ENCODE peak calls at places on chromosome 16, in six cellular contexts. X, Y, U, M, B and L are unnamed samples.
A peak's percentile ranks its signal among the peaks of the same experiment; 100 is the strongest.

GRCh38 chr16:81810894-81811538 is 31.9 kb downstream of the PLCG2 start:
- ATAC-seq in Y (no peak), X (no peak), B (no peak), U (no peak), M (no peak), L (peak; percentile 61)

GRCh38 chr16:65896448-65897153 is 469.9 kb upstream of the CDH5 start:
- ATAC-seq in Y (no peak), U (no peak), M (no peak), X (no peak), B (no peak), L (no peak)

GRCh38 chr16:19707699-19708497 is 10.1 kb downstream of the KNOP1 start:
- ATAC-seq in Y (no peak), X (no peak), U (no peak), B (no peak), M (peak; percentile 27), L (no peak)

GRCh38 chr16:89315791-89316581 is 98.5 kb downstream of the ZNF778 start:
- ATAC-seq in U (peak; percentile 79), X (peak; percentile 75), M (peak; percentile 90), B (peak; percentile 87), Y (peak; percentile 21), L (peak; percentile 85)

GRCh38 chr16:30660424-30661251 is 2.4 kb downstream of the FBRS start:
- ATAC-seq in M (peak; percentile 13), U (no peak), X (no peak), B (peak; percentile 19), Y (no peak), L (peak; percentile 33)

GRCh38 chr16:66256919-66257318 is 109.6 kb upstream of the CDH5 start:
- ATAC-seq in M (no peak), Y (no peak), U (no peak), B (no peak), X (no peak), L (no peak)

GRCh38 chr16:57283214-57283955 is 1.1 kb downstream of the PLLP start:
- ATAC-seq in X (peak; percentile 66), Y (peak; percentile 16), U (peak; percentile 13), B (no peak), M (no peak), L (no peak)

GRCh38 chr16:30724641-30725464 is 23.4 kb upstream of the PHKG2 start:
- ATAC-seq in B (peak; percentile 27), U (no peak), Y (peak; percentile 71), M (no peak), X (peak; percentile 49), L (no peak)

GRCh38 chr16:29974291-29975133 is 844 bp downstream of the TAOK2 start:
- ATAC-seq in M (no peak), X (peak; percentile 53), U (no peak), B (no peak), Y (no peak), L (no peak)

GRCh38 chr16:9053006-9053601 is 38.3 kb upstream of the HAPSTR1 start:
- ATAC-seq in Y (peak; percentile 81), M (no peak), B (peak; percentile 55), X (peak; percentile 71), U (peak; percentile 88), L (no peak)

GRCh38 chr16:11624645-11625607 is 38.2 kb upstream of the LITAF start:
- ATAC-seq in B (no peak), X (no peak), U (no peak), M (no peak), Y (no peak), L (peak; percentile 27)

GRCh38 chr16:2745961-2746360 is 6.5 kb upstream of the SRRM2 start:
- ATAC-seq in M (no peak), B (no peak), U (peak; percentile 37), Y (no peak), X (no peak), L (no peak)